ENCODE peak calls at places on chromosome 10, in four cellular contexts. Z, E, K and H are unnamed samples.

GRCh38 chr10:46310143-46310514 is 23.3 kb downstream of the ANTXRL start:
- DNase-seq in Z (no peak), E (no peak), K (no peak), H (no peak)

GRCh38 chr10:7410306-7410799 is 481 bp downstream of the SFMBT2 start:
- DNase-seq in Z (peak), E (peak), K (no peak), H (peak)

GRCh38 chr10:20415684-20416083 is 481.4 kb downstream of the NEBL start:
- DNase-seq in Z (no peak), E (no peak), K (no peak), H (no peak)

GRCh38 chr10:15329437-15329836 is 41.7 kb downstream of the FAM171A1 start:
- DNase-seq in Z (no peak), E (no peak), K (no peak), H (no peak)

GRCh38 chr10:69716711-69717560 is 84.8 kb upstream of the COL13A1 start:
- DNase-seq in Z (peak), E (peak), K (peak), H (peak)

GRCh38 chr10:101602767-101603398 is 14.8 kb downstream of the DPCD start:
- DNase-seq in Z (peak), E (peak), K (peak), H (peak)

GRCh38 chr10:28367865-28368541 is 65.1 kb upstream of the MPP7 start:
- DNase-seq in Z (peak), E (no peak), K (no peak), H (no peak)

GRCh38 chr10:48509974-48510692 is 94.7 kb downstream of the ARHGAP22 start:
- DNase-seq in Z (no peak), E (peak), K (no peak), H (no peak)

GRCh38 chr10:113133497-113133896 is 183.4 kb downstream of the TCF7L2 start:
- DNase-seq in Z (no peak), E (no peak), K (no peak), H (no peak)

GRCh38 chr10:24209946-24210491 is 1.1 kb downstream of the KIAA1217 start:
- DNase-seq in Z (peak), E (no peak), K (no peak), H (peak)

GRCh38 chr10:60480865-60481563 is 91.3 kb upstream of the ANK3 start:
- DNase-seq in Z (peak), E (no peak), K (peak), H (peak)

GRCh38 chr10:29649561-29650551 is 15.1 kb upstream of the SVIL start:
- DNase-seq in Z (no peak), E (no peak), K (no peak), H (peak)

GRCh38 chr10:99906470-99906869 is 103.3 kb downstream of the DNMBP start:
- DNase-seq in Z (no peak), E (no peak), K (peak), H (peak)

GRCh38 chr10:131977323-131978096 is 4.2 kb downstream of the BNIP3 start:
- DNase-seq in Z (no peak), E (no peak), K (no peak), H (no peak)

GRCh38 chr10:110512461-110513187 is 14.9 kb downstream of the DUSP5 start:
- DNase-seq in Z (no peak), E (no peak), K (no peak), H (peak)

GRCh38 chr10:17200885-17201164 is 647 bp downstream of the TRDMT1 start:
- DNase-seq in Z (peak), E (no peak), K (peak), H (peak)

GRCh38 chr10:7563770-7564169 is 103.0 kb downstream of the ITIH5 start:
- DNase-seq in Z (no peak), E (no peak), K (no peak), H (no peak)

GRCh38 chr10:7407368-7408002 is 3.3 kb downstream of the SFMBT2 start:
- DNase-seq in Z (no peak), E (peak), K (no peak), H (no peak)

GRCh38 chr10:132020456-132020855 is 38.7 kb upstream of the BNIP3 start:
- DNase-seq in Z (no peak), E (no peak), K (no peak), H (peak)

GRCh38 chr10:49000437-49001398 is 61.1 kb upstream of the LRRC18 start:
- DNase-seq in Z (peak), E (no peak), K (no peak), H (no peak)

GRCh38 chr10:1509003-1509402 is 228.3 kb downstream of the ADARB2 start:
- DNase-seq in Z (no peak), E (no peak), K (no peak), H (peak)

GRCh38 chr10:119693262-119693957 is 32.4 kb upstream of the INPP5F start:
- DNase-seq in Z (no peak), E (no peak), K (no peak), H (no peak)

GRCh38 chr10:104925232-104925851 is 284.3 kb downstream of the SORCS3 start:
- DNase-seq in Z (peak), E (peak), K (peak), H (no peak)

GRCh38 chr10:49446031-49446430 is 50.1 kb upstream of the DRGX start:
- DNase-seq in Z (no peak), E (no peak), K (no peak), H (no peak)

GRCh38 chr10:34156781-34157425 is 658.2 kb downstream of the PARD3 start:
- DNase-seq in Z (no peak), E (no peak), K (no peak), H (no peak)

GRCh38 chr10:72509951-72510350 is 115.9 kb downstream of the MICU1 start:
- DNase-seq in Z (no peak), E (no peak), K (no peak), H (no peak)

GRCh38 chr10:77804371-77804770 is 122.2 kb downstream of the DLG5 start:
- DNase-seq in Z (no peak), E (no peak), K (no peak), H (no peak)

GRCh38 chr10:68137174-68137573 is 27.9 kb downstream of the MYPN start:
- DNase-seq in Z (no peak), E (no peak), K (no peak), H (no peak)

GRCh38 chr10:7267142-7267541 is 143.7 kb downstream of the SFMBT2 start:
- DNase-seq in Z (no peak), E (no peak), K (no peak), H (no peak)

GRCh38 chr10:15136960-15137359 is 31.5 kb downstream of the NMT2 start:
- DNase-seq in Z (no peak), E (no peak), K (no peak), H (no peak)

GRCh38 chr10:121092341-121093099 is 241.4 kb downstream of the WDR11 start:
- DNase-seq in Z (peak), E (no peak), K (no peak), H (no peak)

GRCh38 chr10:14904316-14904732 is 25.7 kb downstream of the SUV39H2 start:
- DNase-seq in Z (no peak), E (no peak), K (peak), H (no peak)

GRCh38 chr10:109937460-109937859 is 14.1 kb upstream of the XPNPEP1 start:
- DNase-seq in Z (no peak), E (no peak), K (no peak), H (no peak)

GRCh38 chr10:17645591-17646345 is 1.8 kb downstream of the STAM start:
- DNase-seq in Z (no peak), E (no peak), K (no peak), H (no peak)